ENCODE peak calls at places on chromosomes 11 and 22, in four cellular contexts. H is SK-N-SH, R is transverse colon, F is H1. Y is an unnamed sample.

GRCh38 chr22:34490911-34491310 is 570.6 kb upstream of the LARGE1 start:
- DNase-seq in F (no peak), R (no peak), H (no peak), Y (no peak)

GRCh38 chr11:133934599-133935550 is 21.9 kb downstream of the IGSF9B start:
- DNase-seq in F (no peak), H (peak; percentile 87), R (peak; percentile 29), Y (no peak)

GRCh38 chr11:84526250-84526649 is 1100.9 kb downstream of the DLG2 start:
- DNase-seq in F (no peak), R (no peak), H (no peak), Y (no peak)

GRCh38 chr22:50027639-50028537 is 15.3 kb upstream of the IL17REL start:
- DNase-seq in F (no peak), R (peak; percentile 8), H (peak; percentile 84), Y (peak; percentile 79)

GRCh38 chr22:24434472-24435322 is 7.3 kb downstream of the ADORA2A start:
- DNase-seq in F (no peak), H (peak; percentile 17), R (peak; percentile 69), Y (no peak)

GRCh38 chr11:253886-254270 is 17.1 kb downstream of the PSMD13 start:
- DNase-seq in R (no peak), F (no peak), H (no peak), Y (no peak)

GRCh38 chr11:85813721-85814120 is 2.8 kb upstream of the SYTL2 start:
- DNase-seq in H (no peak), F (no peak), R (peak; percentile 75), Y (peak; percentile 79)

GRCh38 chr22:17694752-17695151 is 56.2 kb downstream of the BCL2L13 start:
- DNase-seq in H (no peak), F (no peak), R (no peak), Y (no peak)

GRCh38 chr11:16293204-16293681 is 63.1 kb downstream of the SOX6 start:
- DNase-seq in F (no peak), R (no peak), H (no peak), Y (no peak)

GRCh38 chr11:78325274-78325781 is 92.3 kb downstream of the GAB2 start:
- DNase-seq in F (no peak), H (no peak), R (no peak), Y (no peak)

GRCh38 chr11:67269401-67270255 is 3.4 kb downstream of the GRK2 start:
- DNase-seq in R (peak; percentile 73), H (no peak), F (no peak), Y (no peak)

GRCh38 chr11:97856666-97857065 is 1164.1 kb upstream of the CNTN5 start:
- DNase-seq in F (peak; percentile 46), R (no peak), H (no peak), Y (no peak)

GRCh38 chr11:13119928-13120520 is 110.9 kb downstream of the RASSF10 start:
- DNase-seq in H (no peak), F (no peak), R (no peak), Y (no peak)

GRCh38 chr22:18060646-18061620 is 16.9 kb upstream of the PEX26 start:
- DNase-seq in R (peak; percentile 50), H (no peak), F (no peak), Y (no peak)

GRCh38 chr11:96088914-96089313 is 165.0 kb upstream of the MTMR2 start:
- DNase-seq in F (no peak), R (no peak), H (no peak), Y (no peak)

GRCh38 chr11:1701041-1701807 is 4.2 kb downstream of the KRTAP5-6 start:
- DNase-seq in R (no peak), H (no peak), F (no peak), Y (no peak)

GRCh38 chr11:86497310-86497709 is 122.6 kb downstream of the CCDC81 start:
- DNase-seq in R (no peak), H (no peak), F (no peak), Y (no peak)

GRCh38 chr22:49817359-49817758 is 10.3 kb downstream of the BRD1 start:
- DNase-seq in R (no peak), H (no peak), F (no peak), Y (no peak)

GRCh38 chr11:10460611-10461275 is 5.7 kb downstream of the AMPD3 start:
- DNase-seq in H (no peak), F (no peak), R (no peak), Y (no peak)

GRCh38 chr11:74253361-74253760 is 58.1 kb downstream of the P4HA3 start:
- DNase-seq in H (no peak), F (no peak), R (no peak), Y (no peak)

GRCh38 chr22:40485813-40486610 is 115.6 kb downstream of the SGSM3 start:
- DNase-seq in F (no peak), R (no peak), H (no peak), Y (no peak)

GRCh38 chr11:11748706-11749365 is 92.9 kb upstream of the USP47 start:
- DNase-seq in H (no peak), F (no peak), R (no peak), Y (no peak)

GRCh38 chr22:19817561-19818263 is 37.0 kb downstream of the GNB1L start:
- DNase-seq in F (peak; percentile 41), H (no peak), R (no peak), Y (peak; percentile 78)

GRCh38 chr11:46252373-46252914 is 25.0 kb upstream of the CREB3L1 start:
- DNase-seq in H (no peak), F (no peak), R (no peak), Y (no peak)

GRCh38 chr11:115645631-115646271 is 141.5 kb upstream of the CADM1 start:
- DNase-seq in F (peak; percentile 94), R (no peak), H (peak; percentile 44), Y (no peak)

GRCh38 chr22:50262460-50262911 is 1.0 kb upstream of the MAPK12 start:
- DNase-seq in R (no peak), F (no peak), H (no peak), Y (no peak)

GRCh38 chr22:44201556-44202129 is 20.9 kb downstream of the PARVG start:
- DNase-seq in F (no peak), H (no peak), R (no peak), Y (no peak)

GRCh38 chr22:44365196-44365802 is 52.5 kb upstream of the SHISAL1 start:
- DNase-seq in R (no peak), F (no peak), H (no peak), Y (no peak)

GRCh38 chr11:77705195-77705876 is 67.7 kb upstream of the CLNS1A start:
- DNase-seq in H (no peak), F (no peak), R (no peak), Y (no peak)

GRCh38 chr11:27390959-27391326 is 27.9 kb upstream of the CCDC34 start:
- DNase-seq in F (no peak), H (no peak), R (no peak), Y (no peak)

GRCh38 chr11:15826826-15827225 is 529.5 kb downstream of the SOX6 start:
- DNase-seq in H (peak; percentile 63), R (peak; percentile 32), F (peak; percentile 97), Y (peak; percentile 23)

GRCh38 chr11:11976476-11977187 is 31.8 kb downstream of the DKK3 start:
- DNase-seq in H (no peak), R (peak; percentile 53), F (peak; percentile 45), Y (peak; percentile 51)

GRCh38 chr11:12693075-12693473 is 18.9 kb downstream of the TEAD1 start:
- DNase-seq in H (no peak), R (no peak), F (no peak), Y (no peak)

GRCh38 chr11:2801711-2802388 is 83.7 kb downstream of the CDKN1C start:
- DNase-seq in R (peak; percentile 8), H (no peak), F (peak; percentile 44), Y (peak; percentile 18)

GRCh38 chr11:76707293-76707825 is 36.8 kb upstream of the LRRC32 start:
- DNase-seq in H (no peak), F (no peak), R (no peak), Y (no peak)

GRCh38 chr11:106495046-106495445 is 417.6 kb downstream of the AASDHPPT start:
- DNase-seq in H (no peak), F (no peak), R (no peak), Y (no peak)

GRCh38 chr11:30017467-30017895 is 651 bp upstream of the KCNA4 start:
- DNase-seq in F (peak; percentile 62), R (no peak), H (no peak), Y (peak; percentile 57)

GRCh38 chr22:26751217-26751616 is 93.8 kb downstream of the MIAT start:
- DNase-seq in H (no peak), F (peak; percentile 83), R (no peak), Y (no peak)

GRCh38 chr11:28566643-28567042 is 458.5 kb downstream of the METTL15 start:
- DNase-seq in H (peak; percentile 1), R (peak; percentile 13), F (peak; percentile 50), Y (no peak)

GRCh38 chr11:128022761-128023160 is 564.6 kb downstream of the ETS1 start:
- DNase-seq in F (no peak), R (no peak), H (no peak), Y (no peak)
- TF ChIP-seq EP300 in F (no peak), R (no peak), H (no peak), Y (no peak)

DNA sequence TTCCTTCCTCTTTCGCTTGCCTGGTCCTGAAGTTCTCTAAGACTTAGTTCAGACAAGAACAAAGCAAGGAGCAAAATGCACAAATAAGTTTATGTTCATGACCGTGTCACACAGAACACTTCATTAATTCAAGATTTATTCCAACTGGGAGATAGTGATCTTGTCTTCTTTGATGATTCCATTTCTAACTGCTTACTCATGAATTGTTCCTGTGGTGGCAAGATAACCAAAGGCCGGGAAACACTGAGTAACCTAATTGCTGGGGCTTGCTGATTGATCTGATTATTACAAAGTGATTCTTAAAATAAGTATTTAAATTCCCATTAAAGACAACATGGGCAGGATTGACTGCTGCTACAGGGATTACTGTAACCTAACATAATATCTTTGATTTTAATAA is 1462.9 kb upstream of the RAG2 start:
- DNase-seq in H (no peak), F (no peak), R (no peak), Y (no peak)
- TF ChIP-seq POLR2AphosphoS5 in H (no peak), F (no peak), R (no peak), Y (no peak)

GRCh38 chr22:37301144-37301820 is 19.0 kb downstream of the CYTH4 start:
- DNase-seq in H (no peak), F (no peak), R (no peak), Y (no peak)

GRCh38 chr22:37304595-37305343 is 22.5 kb downstream of the CYTH4 start:
- DNase-seq in F (no peak), H (no peak), R (no peak), Y (no peak)

GRCh38 chr22:37302617-37303555 is 20.6 kb downstream of the CYTH4 start:
- DNase-seq in H (no peak), R (no peak), F (no peak), Y (no peak)

GRCh38 chr22:37305873-37306272 is 23.6 kb downstream of the CYTH4 start:
- DNase-seq in R (no peak), F (no peak), H (no peak), Y (no peak)

DNA sequence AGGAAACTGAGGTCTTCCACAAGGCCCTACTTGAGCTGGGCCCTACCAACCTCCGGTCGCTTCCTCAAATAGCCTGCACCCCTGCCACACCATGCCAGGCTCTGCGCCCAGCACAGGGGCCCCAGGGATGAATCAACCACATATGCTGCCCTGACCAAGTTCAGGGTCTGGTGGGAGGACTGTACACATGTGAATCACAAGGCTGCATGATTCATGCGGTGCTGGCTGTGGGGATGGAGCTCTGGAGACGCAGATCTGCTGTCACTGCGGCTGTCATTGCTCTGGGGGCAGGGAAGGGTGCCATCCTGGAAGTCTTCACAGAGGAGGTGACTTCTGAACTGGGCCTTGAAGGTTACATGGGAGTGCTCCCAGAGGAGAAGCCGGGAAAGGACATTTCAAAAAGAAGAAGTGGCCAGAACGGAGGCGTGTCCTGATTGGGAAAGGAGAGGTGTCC is 21.5 kb downstream of the CYTH4 start:
- DNase-seq in F (no peak), H (no peak), R (no peak), Y (no peak)
- TF ChIP-seq EP300 in F (no peak), H (no peak), R (no peak), Y (peak; percentile 34)

GRCh38 chr11:32893947-32894827 is 1.6 kb downstream of the QSER1 start:
- DNase-seq in F (no peak), H (peak; percentile 72), R (peak; percentile 41), Y (no peak)
- TF ChIP-seq POLR2AphosphoS5 in F (peak; percentile 81), H (peak; percentile 69), R (no peak), Y (no peak)